ENCODE peak calls at places on chromosome 21, in nine cellular contexts. N, Z, D, J, O, U, W, H and V are unnamed samples.

GRCh38 chr21:29149771-29150425 is 19.5 kb downstream of the MAP3K7CL start:
- DNase-seq in N (no peak), Z (no peak), D (no peak), J (peak; percentile 23), O (no peak), U (no peak), W (no peak), H (no peak), V (peak; percentile 74)

GRCh38 chr21:42684109-42684916 is 30.9 kb downstream of the PDE9A start:
- DNase-seq in N (no peak), Z (no peak), D (peak; percentile 77), J (no peak), O (no peak), U (no peak), W (no peak), H (no peak), V (no peak)

GRCh38 chr21:41897690-41898089 is 18.5 kb upstream of the PRDM15 start:
- DNase-seq in N (no peak), Z (peak; percentile 40), D (peak; percentile 50), J (no peak), O (no peak), U (no peak), W (no peak), H (no peak), V (no peak)

GRCh38 chr21:42414928-42415769 is 11.4 kb downstream of the UBASH3A start:
- DNase-seq in N (no peak), Z (no peak), D (no peak), J (peak; percentile 16), O (peak; percentile 47), U (peak; percentile 97), W (peak; percentile 43), H (peak; percentile 63), V (no peak)

GRCh38 chr21:41211041-41211426 is 43.1 kb downstream of the BACE2 start:
- DNase-seq in N (no peak), Z (no peak), D (peak; percentile 25), J (no peak), O (no peak), U (no peak), W (no peak), H (no peak), V (no peak)

GRCh38 chr21:28521932-28522826 is 470.5 kb downstream of the LTN1 start:
- DNase-seq in N (no peak), Z (peak; percentile 45), D (no peak), J (peak; percentile 88), O (no peak), U (no peak), W (no peak), H (no peak), V (no peak)

GRCh38 chr21:25561668-25562641 is 45.3 kb downstream of the MRPL39 start:
- DNase-seq in N (peak; percentile 78), Z (peak; percentile 83), D (peak; percentile 73), J (peak; percentile 82), O (no peak), U (peak; percentile 66), W (peak; percentile 45), H (no peak), V (no peak)

GRCh38 chr21:42227909-42228708 is 9.2 kb downstream of the ABCG1 start:
- DNase-seq in N (peak; percentile 97), Z (peak; percentile 71), D (peak; percentile 97), J (peak; percentile 89), O (peak; percentile 77), U (peak; percentile 85), W (peak; percentile 86), H (peak; percentile 64), V (peak; percentile 39)

GRCh38 chr21:43206231-43207042 is 37.6 kb downstream of the CRYAA start:
- DNase-seq in N (no peak), Z (no peak), D (peak; percentile 35), J (no peak), O (no peak), U (no peak), W (no peak), H (no peak), V (peak; percentile 3)

GRCh38 chr21:42724226-42724920 is 71.0 kb downstream of the PDE9A start:
- DNase-seq in N (no peak), Z (no peak), D (no peak), J (peak; percentile 7), O (no peak), U (no peak), W (no peak), H (peak; percentile 89), V (no peak)

GRCh38 chr21:21614966-21615365 is 616.8 kb downstream of the NCAM2 start:
- DNase-seq in N (no peak), Z (no peak), D (no peak), J (no peak), O (no peak), U (no peak), W (no peak), H (no peak), V (no peak)

GRCh38 chr21:42794551-42794950 is 84.8 kb downstream of the WDR4 start:
- DNase-seq in N (no peak), Z (no peak), D (no peak), J (no peak), O (no peak), U (no peak), W (no peak), H (no peak), V (no peak)

GRCh38 chr21:28608646-28609045 is 384.0 kb downstream of the LTN1 start:
- DNase-seq in N (no peak), Z (no peak), D (no peak), J (no peak), O (no peak), U (no peak), W (no peak), H (no peak), V (no peak)

GRCh38 chr21:42466700-42467612 is 29.1 kb downstream of the RSPH1 start:
- DNase-seq in N (peak; percentile 37), Z (peak; percentile 60), D (no peak), J (no peak), O (peak; percentile 67), U (no peak), W (no peak), H (peak; percentile 23), V (peak; percentile 29)

GRCh38 chr21:42574234-42575027 is 60.8 kb downstream of the SLC37A1 start:
- DNase-seq in N (peak; percentile 64), Z (no peak), D (peak; percentile 53), J (peak; percentile 8), O (peak; percentile 45), U (no peak), W (peak; percentile 25), H (no peak), V (no peak)

GRCh38 chr21:39631842-39632577 is 19.3 kb downstream of the B3GALT5 start:
- DNase-seq in N (no peak), Z (no peak), D (no peak), J (no peak), O (no peak), U (no peak), W (no peak), H (no peak), V (no peak)
- TF ChIP-seq POLR2AphosphoS5 in N (no peak), Z (no peak), D (no peak), J (no peak), O (no peak), U (no peak), W (no peak), H (no peak), V (no peak)

GRCh38 chr21:45618846-45619485 is 24.6 kb upstream of the PCBP3 start:
- DNase-seq in N (peak; percentile 41), Z (no peak), D (no peak), J (no peak), O (no peak), U (no peak), W (no peak), H (no peak), V (no peak)

GRCh38 chr21:45620201-45620600 is 23.3 kb upstream of the PCBP3 start:
- DNase-seq in N (peak; percentile 32), Z (no peak), D (no peak), J (no peak), O (no peak), U (no peak), W (no peak), H (no peak), V (no peak)

GRCh38 chr21:45615145-45615711 is 28.3 kb upstream of the PCBP3 start:
- DNase-seq in N (peak; percentile 69), Z (no peak), D (peak; percentile 58), J (no peak), O (peak; percentile 44), U (peak; percentile 78), W (peak; percentile 55), H (no peak), V (no peak)

GRCh38 chr21:45617021-45617930 is 26.2 kb upstream of the PCBP3 start:
- DNase-seq in N (peak; percentile 60), Z (peak; percentile 25), D (peak; percentile 60), J (no peak), O (no peak), U (no peak), W (no peak), H (no peak), V (no peak)

DNA sequence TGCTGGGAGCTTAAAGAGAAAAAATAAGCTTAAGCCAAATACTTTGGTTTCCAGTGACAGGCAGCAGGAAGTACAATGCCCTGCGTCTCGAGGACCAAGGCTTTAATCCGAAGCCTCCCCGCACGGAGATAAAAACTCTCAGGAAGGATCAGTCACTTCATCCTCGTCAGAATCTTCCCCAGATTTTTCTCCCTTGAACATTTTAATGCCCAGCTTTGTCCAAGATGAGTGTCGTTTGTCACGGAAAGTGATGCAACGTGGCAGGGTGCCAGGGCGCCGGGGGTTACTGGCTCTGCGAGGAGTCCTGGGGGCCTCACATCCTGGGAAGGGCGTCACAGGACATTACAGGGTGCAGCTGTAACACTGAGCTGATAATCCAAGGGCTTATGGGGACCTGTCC is 25.2 kb upstream of the PCBP3 start:
- DNase-seq in N (peak; percentile 57), Z (no peak), D (peak; percentile 54), J (no peak), O (no peak), U (no peak), W (no peak), H (no peak), V (no peak)
- H3K27ac ChIP-seq in N (no peak overlapping the region), Z (no peak overlapping the region), D (no peak overlapping the region), J (no peak overlapping the region), O (no peak overlapping the region), U (no peak overlapping the region), W (no peak overlapping the region), H (no peak overlapping the region), V (no peak overlapping the region)

DNA sequence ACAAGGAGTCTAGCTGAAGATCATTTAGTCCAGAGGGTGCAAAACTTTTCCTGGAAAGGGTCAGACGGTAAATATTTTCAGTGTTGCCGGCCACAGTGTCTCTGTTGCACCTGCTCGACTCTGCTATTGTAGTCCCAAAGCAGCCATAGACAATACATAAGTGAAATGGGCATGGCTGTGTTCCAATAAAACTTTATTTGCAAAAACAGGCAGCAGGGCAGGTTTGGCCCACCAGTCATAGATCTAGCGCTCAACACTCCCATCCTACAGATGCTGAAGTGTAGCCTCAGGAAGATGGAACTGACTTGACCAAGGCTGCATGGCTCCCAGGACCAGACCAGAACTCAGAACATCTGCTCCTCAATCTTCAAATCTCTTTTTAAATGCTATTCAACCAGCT is 46.2 kb upstream of the CLDN14 start:
- DNase-seq in N (no peak), Z (no peak), D (no peak), J (no peak), O (no peak), U (no peak), W (no peak), H (no peak), V (no peak)
- H3K4me1 ChIP-seq in N (no peaks in the 10 kb centered on the region), Z (no peaks in the 10 kb centered on the region), D (no peaks in the 10 kb centered on the region), J (no peaks in the 10 kb centered on the region), O (no peaks in the 10 kb centered on the region), U (no peaks in the 10 kb centered on the region), W (no peaks in the 10 kb centered on the region), H (no peaks in the 10 kb centered on the region), V (no peaks in the 10 kb centered on the region)

DNA sequence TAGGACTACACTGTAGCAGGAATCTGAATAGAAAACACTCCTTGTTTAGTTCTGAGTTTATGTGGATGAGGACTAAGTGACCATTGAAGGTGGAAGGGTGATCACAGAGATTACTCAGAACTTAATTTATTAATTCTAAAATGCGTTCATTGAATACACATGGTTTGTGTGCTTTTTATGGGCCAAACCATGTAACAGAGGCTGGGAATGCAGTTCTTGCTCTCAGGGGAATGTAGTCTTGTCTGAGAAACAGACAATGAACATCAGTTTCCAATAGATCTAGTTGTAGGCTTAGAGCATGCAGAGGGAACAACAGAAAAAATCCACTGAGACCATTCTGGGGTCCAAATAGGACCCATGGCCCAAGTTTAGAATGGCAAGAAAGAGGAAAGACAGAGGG is 46.0 kb downstream of the ITSN1 start:
- DNase-seq in N (no peak), Z (no peak), D (no peak), J (no peak), O (no peak), U (no peak), W (no peak), H (no peak), V (no peak)
- TF ChIP-seq POLR2AphosphoS5 in N (no peak), Z (no peak), D (no peak), J (no peak), O (no peak), U (no peak), W (no peak), H (no peak), V (no peak)